ENCODE peak calls at places on chromosomes 1 and 21, in ten cellular contexts. L, D, T, E, V, K, P, R, X and F are unnamed samples. For H3K4me1, the result is how much of the 10 kb centered on the place peaks cover.

GRCh38 chr1:228397966-228398365 is 8.7 kb downstream of the TRIM11 start:
- DNase-seq in T (no peak), V (no peak), L (no peak), R (no peak), K (no peak), X (no peak), P (no peak), D (no peak), E (no peak), F (no peak)

GRCh38 chr1:62050165-62050564 is 144.5 kb upstream of the L1TD1 start:
- DNase-seq in E (no peak), P (no peak), T (no peak), R (no peak), V (no peak), L (no peak), K (no peak), D (no peak), X (no peak), F (no peak)

GRCh38 chr1:194289569-194290266 is 1103.3 kb upstream of the B3GALT2 start:
- DNase-seq in E (no peak), K (no peak), D (peak), P (peak), R (peak), X (no peak), L (no peak), T (no peak), V (no peak), F (peak)

GRCh38 chr1:17874231-17874630 is 119.1 kb downstream of the ACTL8 start:
- DNase-seq in E (peak), X (no peak), V (peak), T (no peak), D (no peak), L (no peak), K (no peak), R (no peak), P (no peak), F (no peak)

GRCh38 chr1:23553206-23553895 is 6.0 kb downstream of the ID3 start:
- DNase-seq in P (no peak), K (no peak), T (no peak), V (no peak), D (no peak), E (no peak), L (no peak), R (no peak), X (no peak), F (no peak)

GRCh38 chr21:39386194-39386593 is 37.3 kb upstream of the HMGN1 start:
- DNase-seq in R (no peak), P (no peak), L (peak), T (no peak), K (peak), E (no peak), D (peak), X (peak), V (peak), F (no peak)

GRCh38 chr1:59505596-59506028 is 208.7 kb downstream of the FGGY start:
- DNase-seq in T (no peak), V (no peak), R (no peak), X (no peak), P (no peak), L (peak), D (no peak), E (peak), K (no peak), F (no peak)

GRCh38 chr21:29164330-29164942 is 34.0 kb downstream of the MAP3K7CL start:
- DNase-seq in K (no peak), P (no peak), V (peak), X (no peak), D (no peak), E (peak), T (no peak), L (no peak), R (no peak), F (no peak)

GRCh38 chr1:24551910-24552571 is 3.8 kb upstream of the NCMAP start:
- DNase-seq in L (no peak), E (no peak), V (peak), D (no peak), R (no peak), P (no peak), T (no peak), X (no peak), K (no peak), F (no peak)

GRCh38 chr1:161187311-161187710 is 10.0 kb upstream of the B4GALT3 start:
- DNase-seq in D (no peak), E (no peak), R (no peak), X (peak), P (no peak), L (no peak), K (no peak), T (no peak), V (no peak), F (no peak)

GRCh38 chr1:45862008-45862407 is 58.6 kb downstream of the MAST2 start:
- DNase-seq in K (no peak), D (no peak), L (no peak), E (no peak), T (no peak), P (no peak), R (no peak), V (no peak), X (no peak), F (no peak)

GRCh38 chr1:32741067-32741416 is 38.5 kb upstream of the SYNC start:
- DNase-seq in T (no peak), P (no peak), L (no peak), D (no peak), V (no peak), E (no peak), K (no peak), R (no peak), X (no peak), F (no peak)

GRCh38 chr1:114032271-114033218 is 53.3 kb downstream of the OLFML3 start:
- DNase-seq in T (no peak), X (no peak), L (no peak), R (no peak), E (peak), P (no peak), D (no peak), V (peak), K (no peak), F (no peak)

GRCh38 chr1:232201024-232201423 is 428.9 kb downstream of the SIPA1L2 start:
- DNase-seq in K (no peak), E (no peak), D (no peak), V (no peak), P (no peak), X (no peak), L (no peak), R (no peak), T (no peak), F (no peak)

GRCh38 chr1:24417681-24418080 is 2.1 kb downstream of the NIPAL3 start:
- DNase-seq in P (no peak), L (no peak), K (no peak), V (no peak), T (no peak), E (peak), X (no peak), D (no peak), R (no peak), F (no peak)

GRCh38 chr1:32886012-32886827 is at the start of gene HPCA:
- DNase-seq in K (peak), R (no peak), V (peak), T (peak), L (no peak), X (peak), E (peak), D (no peak), P (no peak), F (no peak)

GRCh38 chr1:159943908-159944622 is 1.3 kb downstream of the IGSF9 start:
- DNase-seq in T (no peak), V (no peak), E (no peak), D (no peak), P (no peak), L (no peak), K (no peak), X (no peak), R (no peak), F (no peak)

GRCh38 chr1:91578320-91579109 is 77.9 kb downstream of the CDC7 start:
- DNase-seq in R (no peak), L (no peak), V (no peak), K (no peak), P (no peak), E (peak), T (no peak), D (no peak), X (no peak), F (no peak)

GRCh38 chr21:16713331-16714114 is 799.3 kb upstream of the CXADR start:
- DNase-seq in T (no peak), K (no peak), V (peak), L (no peak), D (no peak), R (no peak), P (no peak), E (no peak), X (no peak), F (no peak)

GRCh38 chr1:170729608-170730378 is 65.9 kb downstream of the PRRX1 start:
- DNase-seq in V (peak), D (no peak), K (peak), X (no peak), L (no peak), E (peak), P (no peak), T (no peak), R (no peak), F (no peak)

GRCh38 chr1:167517535-167518330 is 596 bp downstream of the CD247 start:
- DNase-seq in X (peak), K (no peak), D (peak), T (peak), R (peak), V (no peak), L (peak), P (peak), E (peak), F (peak)

GRCh38 chr1:241738710-241739109 is 86.6 kb downstream of the WDR64 start:
- DNase-seq in L (no peak), K (no peak), E (no peak), P (no peak), D (no peak), T (no peak), R (no peak), V (no peak), X (no peak), F (no peak)

GRCh38 chr21:38355353-38355752 is 98.6 kb downstream of the KCNJ15 start:
- DNase-seq in V (no peak), X (no peak), E (no peak), R (no peak), T (no peak), D (no peak), L (no peak), K (no peak), P (no peak), F (no peak)

GRCh38 chr1:24562625-24563024 is 6.7 kb downstream of the NCMAP start:
- DNase-seq in P (no peak), E (peak), X (no peak), K (no peak), R (no peak), L (no peak), T (no peak), V (no peak), D (no peak), F (no peak)

GRCh38 chr1:209625791-209626285 is 26.4 kb downstream of the LAMB3 start:
- DNase-seq in D (no peak), R (no peak), V (no peak), P (no peak), K (peak), L (no peak), E (no peak), X (no peak), T (no peak), F (no peak)

GRCh38 chr1:53075206-53075605 is 13.2 kb downstream of the PODN start:
- DNase-seq in L (no peak), D (no peak), X (peak), E (no peak), K (peak), P (no peak), T (peak), R (no peak), V (no peak), F (no peak)

GRCh38 chr1:40318476-40318875 is 1.4 kb upstream of the COL9A2 start:
- DNase-seq in R (no peak), T (no peak), X (no peak), D (no peak), K (no peak), P (no peak), E (no peak), L (no peak), V (no peak), F (no peak)

GRCh38 chr1:14061204-14061603 is 361.2 kb downstream of the PRDM2 start:
- DNase-seq in P (no peak), R (no peak), L (no peak), E (no peak), D (no peak), K (no peak), X (no peak), T (no peak), V (no peak), F (no peak)

GRCh38 chr1:66809736-66810326 is 8.8 kb upstream of the INSL5 start:
- DNase-seq in D (no peak), X (no peak), V (peak), E (no peak), R (no peak), K (no peak), T (no peak), P (no peak), L (no peak), F (no peak)

GRCh38 chr1:171344473-171344820 is 30.5 kb downstream of the FMO4 start:
- DNase-seq in P (no peak), E (no peak), X (no peak), V (peak), D (no peak), K (no peak), L (no peak), R (no peak), T (no peak), F (no peak)

GRCh38 chr1:245863566-245864184 is 643.4 kb downstream of the SMYD3 start:
- DNase-seq in P (no peak), T (no peak), R (no peak), D (no peak), L (no peak), E (no peak), V (peak), K (no peak), X (no peak), F (no peak)

GRCh38 chr1:105483436-105483835 is 1573.0 kb upstream of the PRMT6 start:
- DNase-seq in E (no peak), X (no peak), T (no peak), D (no peak), P (no peak), K (no peak), V (no peak), L (no peak), R (no peak), F (no peak)

GRCh38 chr1:231487910-231488309 is 40.6 kb upstream of the TSNAX start:
- DNase-seq in E (no peak), P (no peak), L (no peak), X (no peak), T (no peak), K (no peak), V (no peak), R (no peak), D (no peak), F (no peak)

GRCh38 chr1:89088597-89088996 is 23.6 kb upstream of the GBP1 start:
- DNase-seq in R (no peak), V (no peak), T (no peak), P (no peak), K (peak), E (no peak), X (no peak), L (no peak), D (no peak), F (no peak)

GRCh38 chr1:234730110-234730509 is 120.1 kb upstream of the IRF2BP2 start:
- DNase-seq in P (no peak), R (no peak), T (no peak), D (no peak), X (no peak), K (no peak), V (no peak), E (no peak), L (no peak), F (no peak)

GRCh38 chr1:248140846-248141245 is 4.1 kb upstream of the OR2M5 start:
- DNase-seq in V (no peak), R (no peak), L (no peak), P (no peak), D (no peak), K (no peak), X (no peak), E (peak), T (no peak), F (no peak)

GRCh38 chr1:91501527-91501859 is 842 bp downstream of the CDC7 start:
- DNase-seq in E (no peak), T (no peak), R (no peak), P (no peak), V (no peak), D (no peak), K (no peak), L (no peak), X (no peak), F (no peak)

GRCh38 chr1:10651377-10651776 is 145.1 kb downstream of the CASZ1 start:
- DNase-seq in V (peak), L (no peak), P (no peak), K (no peak), E (no peak), R (no peak), T (peak), X (no peak), D (no peak), F (no peak)

GRCh38 chr1:10651793-10652192 is 144.7 kb downstream of the CASZ1 start:
- DNase-seq in L (no peak), V (no peak), D (no peak), P (no peak), E (no peak), K (no peak), T (peak), R (no peak), X (no peak), F (no peak)

GRCh38 chr1:10648689-10649483 is 147.6 kb downstream of the CASZ1 start:
- DNase-seq in R (no peak), E (no peak), P (no peak), X (no peak), L (no peak), V (no peak), K (no peak), T (no peak), D (no peak), F (no peak)

GRCh38 chr1:10649484-10650201 is 146.8 kb downstream of the CASZ1 start:
- DNase-seq in D (no peak), T (no peak), V (no peak), X (no peak), R (no peak), K (no peak), L (no peak), P (no peak), E (no peak), F (no peak)

DNA sequence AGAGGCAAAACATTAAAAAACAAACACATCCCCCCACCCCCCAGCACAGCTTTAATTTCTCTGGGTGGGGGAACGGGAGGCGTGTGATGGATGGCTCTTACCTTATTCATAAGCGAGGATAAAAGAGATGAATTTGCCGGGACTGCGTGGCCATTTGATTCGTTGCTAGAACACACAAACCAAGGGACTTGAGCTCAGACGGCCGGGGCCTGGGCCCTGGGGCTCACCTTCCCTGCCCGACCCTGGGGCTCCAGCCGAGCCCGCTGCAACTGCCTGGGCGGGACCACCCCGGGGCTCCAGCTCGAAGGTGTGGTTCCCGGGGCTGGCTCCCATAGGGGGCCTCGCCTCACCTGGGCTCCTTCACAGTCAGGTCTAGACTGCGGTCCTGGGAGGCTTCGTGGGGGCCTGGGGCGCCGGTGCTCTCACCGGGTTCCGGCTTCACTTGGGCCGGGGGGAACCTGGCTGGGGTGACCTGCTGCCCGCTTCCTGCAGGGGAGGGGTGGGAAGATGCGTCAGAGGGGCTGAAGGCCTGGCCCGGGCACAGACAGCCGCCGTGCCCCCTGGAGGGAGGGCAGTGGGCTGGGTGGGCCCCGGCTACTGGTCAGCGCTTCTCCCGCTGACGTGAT is 145.7 kb downstream of the CASZ1 start:
- DNase-seq in L (no peak), E (no peak), T (no peak), D (no peak), K (no peak), V (peak), P (no peak), R (no peak), X (no peak), F (no peak)
- H3K4me1 ChIP-seq in L (under half), E (under half), T (under half), D (under half), K (under half), V (under half), P (under half), R (under half), X (under half), F (under half)

DNA sequence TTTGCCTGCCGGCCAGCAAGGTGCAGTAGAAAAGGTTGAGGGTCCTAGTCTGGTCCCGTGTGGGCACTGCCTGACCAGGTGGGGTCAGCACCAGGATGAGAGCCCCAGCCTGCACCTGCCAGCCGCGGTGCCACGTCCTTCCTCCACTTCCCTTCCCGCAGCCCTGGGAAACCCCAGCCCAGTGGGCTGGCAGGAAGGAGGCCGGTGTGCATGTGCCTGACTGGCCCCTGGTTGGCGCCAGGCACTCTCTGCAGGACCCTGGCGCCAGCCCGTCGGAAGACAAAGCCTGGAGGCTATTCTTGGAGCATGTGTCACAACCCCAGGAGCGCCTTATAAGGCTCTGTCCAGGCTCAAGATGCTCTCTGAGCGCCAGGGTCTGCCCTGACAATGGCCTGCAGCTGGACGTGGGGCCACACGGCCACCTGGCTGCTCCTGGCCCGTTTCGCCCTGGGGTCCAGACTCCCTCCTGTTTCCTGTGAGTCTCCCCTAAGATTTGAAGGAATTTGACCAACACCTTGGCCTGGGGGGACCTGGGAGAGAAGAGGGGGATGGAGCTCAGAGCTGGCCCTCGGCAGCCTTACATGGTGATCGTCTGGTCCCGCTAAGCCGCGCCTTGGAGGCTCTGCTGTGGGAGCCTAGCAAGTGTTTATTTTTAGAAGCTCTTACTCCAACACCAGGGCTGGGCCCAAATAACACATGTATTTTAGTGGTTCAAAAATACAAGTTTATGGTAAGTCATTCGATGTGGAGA is 31.9 kb upstream of the POFUT2 start:
- DNase-seq in P (no peak), X (peak), E (no peak), L (no peak), T (no peak), K (peak), V (peak), R (no peak), D (no peak), F (no peak)
- H3K4me1 ChIP-seq in P (under half), X (under half), E (under half), L (under half), T (half or more), K (under half), V (under half), R (under half), D (under half), F (under half)

DNA sequence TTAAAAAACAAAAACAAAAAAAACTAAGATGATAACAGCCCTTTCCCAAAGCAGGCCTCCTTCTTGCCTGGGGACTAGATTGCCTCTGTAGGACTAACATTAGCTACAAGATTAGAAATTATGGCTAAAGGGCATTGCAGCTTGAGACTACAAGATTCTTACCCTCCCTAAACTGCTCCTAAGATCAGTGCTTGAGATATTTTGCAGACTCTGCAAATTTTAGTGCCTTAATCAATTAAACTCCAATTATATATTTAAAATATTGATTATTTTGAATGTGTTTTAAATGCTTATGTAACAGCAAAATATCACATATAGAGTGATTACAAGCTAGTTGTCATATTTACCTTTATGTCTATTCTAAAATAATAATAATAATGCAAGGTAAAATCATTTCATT is 47.4 kb upstream of the SLC5A9 start:
- DNase-seq in X (no peak), E (no peak), T (no peak), K (no peak), D (no peak), P (no peak), L (no peak), R (no peak), V (no peak), F (no peak)
- H3K4me1 ChIP-seq in X (under half), E (under half), T (under half), K (under half), D (under half), P (under half), L (under half), R (under half), V (under half), F (under half)

GRCh38 chr1:47684964-47685762 is 247.3 kb downstream of the FOXD2 start:
- DNase-seq in P (no peak), K (no peak), R (no peak), V (no peak), E (peak), T (no peak), D (no peak), L (no peak), X (peak), F (no peak)

GRCh38 chr1:47686731-47687617 is 249.1 kb downstream of the FOXD2 start:
- DNase-seq in K (no peak), V (no peak), X (no peak), L (no peak), T (no peak), R (no peak), E (no peak), D (peak), P (no peak), F (no peak)

GRCh38 chr1:47687618-47687940 is 249.7 kb downstream of the FOXD2 start:
- DNase-seq in K (no peak), E (no peak), T (no peak), V (no peak), L (no peak), X (no peak), P (no peak), D (peak), R (no peak), F (no peak)

GRCh38 chr1:47684518-47684917 is 246.7 kb downstream of the FOXD2 start:
- DNase-seq in K (no peak), L (no peak), P (no peak), X (no peak), V (no peak), E (no peak), R (no peak), D (no peak), T (no peak), F (no peak)

GRCh38 chr1:47685763-47686066 is 247.9 kb downstream of the FOXD2 start:
- DNase-seq in X (no peak), V (no peak), D (no peak), R (no peak), L (no peak), K (no peak), T (no peak), P (no peak), E (no peak), F (no peak)
- H3K4me1 ChIP-seq in X (under half), V (under half), D (under half), R (under half), L (under half), K (under half), T (under half), P (under half), E (under half), F (under half)